ENCODE peak calls at places on chromosome 1, in nine cellular contexts. D, G, W, I, Y, S, L, R and Z are unnamed samples. For H3K9me3 and H3K27me3, the result is how much of the 10 kb centered on the place peaks cover.

GRCh38 chr1:224211262-224211962 is 28.4 kb downstream of the DEGS1 start:
- DNase-seq in Y (peak), S (no peak), D (peak), R (peak), L (peak), W (no peak), I (peak), G (peak), Z (peak)

GRCh38 chr1:198298653-198299052 is 141.9 kb downstream of the NEK7 start:
- DNase-seq in G (no peak), I (no peak), L (no peak), R (no peak), W (no peak), S (no peak), D (no peak), Y (no peak), Z (no peak)

GRCh38 chr1:116496380-116496779 is 74.4 kb downstream of the CD58 start:
- DNase-seq in G (peak), W (no peak), I (peak), R (peak), L (no peak), S (no peak), Y (no peak), D (peak), Z (no peak)

GRCh38 chr1:10338047-10338446 is 60.8 kb upstream of the PGD start:
- DNase-seq in W (peak), S (peak), I (peak), D (peak), Y (no peak), L (peak), G (peak), R (peak), Z (peak)

GRCh38 chr1:115198938-115199337 is 109.6 kb upstream of the TSPAN2 start:
- DNase-seq in W (no peak), I (peak), L (no peak), D (peak), R (peak), S (no peak), Y (no peak), G (peak), Z (no peak)

GRCh38 chr1:54709547-54710292 is 5.9 kb upstream of the TTC4 start:
- DNase-seq in G (no peak), L (no peak), S (no peak), D (peak), Y (no peak), R (no peak), W (no peak), I (no peak), Z (no peak)

GRCh38 chr1:104064391-104064790 is 314.7 kb downstream of the AMY1C start:
- DNase-seq in R (no peak), L (peak), I (peak), Y (no peak), D (no peak), W (no peak), G (peak), S (no peak), Z (no peak)

GRCh38 chr1:229952670-229953520 is 114.1 kb upstream of the GALNT2 start:
- DNase-seq in Y (no peak), I (peak), D (peak), R (peak), G (peak), L (no peak), S (no peak), W (no peak), Z (no peak)

GRCh38 chr1:15541231-15541792 is 14.7 kb downstream of the DNAJC16 start:
- DNase-seq in R (no peak), I (no peak), G (no peak), D (no peak), Y (no peak), L (no peak), W (no peak), S (no peak), Z (no peak)

GRCh38 chr1:224929335-224930237 is at the start of gene DNAH14:
- DNase-seq in S (peak), W (no peak), Y (peak), I (peak), R (peak), D (peak), L (peak), G (peak), Z (no peak)

GRCh38 chr1:111201275-111202090 is 1.0 kb upstream of the DENND2D start:
- DNase-seq in Y (no peak), I (no peak), R (no peak), S (no peak), L (no peak), G (no peak), D (no peak), W (no peak), Z (no peak)

GRCh38 chr1:182599339-182599738 is 4.8 kb downstream of the RGS16 start:
- DNase-seq in Y (no peak), S (no peak), R (no peak), G (no peak), D (peak), W (no peak), I (no peak), L (no peak), Z (no peak)

GRCh38 chr1:54968581-54968980 is 11.8 kb upstream of the TMEM61 start:
- DNase-seq in S (no peak), W (no peak), L (no peak), Y (no peak), I (no peak), G (no peak), R (no peak), D (peak), Z (no peak)

GRCh38 chr1:65688848-65689247 is 103.8 kb upstream of the PDE4B start:
- DNase-seq in G (no peak), W (no peak), Y (no peak), R (peak), D (peak), L (no peak), I (no peak), S (no peak), Z (no peak)

GRCh38 chr1:206540044-206540758 is 32.9 kb downstream of the RASSF5 start:
- DNase-seq in R (peak), W (no peak), G (no peak), Y (no peak), S (no peak), D (peak), I (peak), L (no peak), Z (no peak)

GRCh38 chr1:3093928-3094626 is 25.1 kb downstream of the PRDM16 start:
- DNase-seq in L (no peak), Y (no peak), S (no peak), W (no peak), G (no peak), R (no peak), I (no peak), D (no peak), Z (no peak)

GRCh38 chr1:11078631-11079030 is 18.8 kb upstream of the SRM start:
- DNase-seq in Y (no peak), R (no peak), S (no peak), D (peak), W (no peak), G (peak), L (no peak), I (no peak), Z (no peak)

GRCh38 chr1:36133484-36133883 is 8.5 kb upstream of the COL8A2 start:
- DNase-seq in L (peak), S (no peak), R (peak), Y (peak), D (peak), W (no peak), G (peak), I (peak), Z (no peak)

GRCh38 chr1:91806777-91807700 is 78.9 kb downstream of the TGFBR3 start:
- DNase-seq in G (peak), S (no peak), R (peak), W (no peak), D (peak), I (peak), L (peak), Y (no peak), Z (no peak)

GRCh38 chr1:234721476-234722266 is 111.7 kb upstream of the IRF2BP2 start:
- DNase-seq in L (no peak), S (no peak), R (peak), Y (peak), I (no peak), D (peak), G (peak), W (no peak), Z (no peak)

DNA sequence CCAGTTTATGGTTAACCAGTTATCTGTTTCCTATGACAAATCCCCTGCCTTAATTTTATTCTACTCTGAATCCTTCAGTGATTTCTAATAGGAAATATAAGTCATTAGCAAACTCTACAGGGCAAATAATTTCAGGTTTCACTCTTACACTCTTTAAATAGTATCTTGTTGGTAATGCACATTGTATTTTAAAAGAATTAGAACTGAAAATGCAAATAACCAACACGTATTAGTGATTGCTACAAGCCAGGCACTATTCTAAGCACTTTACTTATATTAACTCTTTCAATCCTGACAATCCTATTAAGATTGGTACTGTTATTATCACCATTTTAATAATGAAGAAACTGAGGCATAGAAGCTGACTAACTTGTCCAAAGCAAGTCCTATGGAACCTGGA is 48.3 kb upstream of the LHX8 start:
- DNase-seq in L (no peak), D (no peak), S (no peak), R (no peak), G (no peak), I (no peak), Y (no peak), W (no peak), Z (no peak)
- H3K4me3 ChIP-seq in L (no peak), D (no peak), S (no peak), R (no peak), G (no peak), I (no peak), Y (no peak), W (no peak), Z (no peak)

GRCh38 chr1:246966502-246966901 is 34.8 kb upstream of the AHCTF1 start:
- DNase-seq in L (no peak), I (no peak), S (no peak), Y (no peak), R (no peak), W (no peak), D (no peak), G (no peak), Z (no peak)

GRCh38 chr1:246971969-246972368 is 35.9 kb downstream of the ZNF695 start:
- DNase-seq in Y (no peak), D (no peak), I (no peak), S (no peak), G (no peak), W (no peak), R (no peak), L (no peak), Z (no peak)

GRCh38 chr1:246969621-246970020 is 37.9 kb upstream of the AHCTF1 start:
- DNase-seq in W (no peak), I (no peak), Y (no peak), S (no peak), D (no peak), R (no peak), G (no peak), L (no peak), Z (no peak)

DNA sequence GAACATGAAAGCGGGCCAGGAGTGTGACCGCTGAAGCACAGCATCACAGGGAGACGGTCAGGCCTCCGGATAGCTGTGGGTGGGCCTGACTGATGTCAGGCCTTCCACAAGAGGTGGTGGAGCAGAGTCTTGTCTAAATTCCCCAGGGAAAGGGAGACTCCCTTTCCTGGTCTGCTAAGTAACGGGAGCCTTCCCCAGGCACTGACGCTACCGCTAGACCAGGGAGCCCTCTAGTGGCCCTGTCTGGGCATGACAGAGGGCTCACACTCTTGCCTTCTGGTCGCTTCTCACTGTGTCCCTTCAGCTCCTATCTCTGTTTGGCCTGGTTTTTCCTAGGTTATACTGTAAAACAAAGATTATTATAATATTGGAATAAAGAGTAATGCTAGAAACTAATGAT is 36.5 kb downstream of the ZNF695 start:
- DNase-seq in L (peak), Y (no peak), R (peak), D (peak), W (peak), I (peak), S (no peak), G (peak), Z (peak)
- H3K9me3 ChIP-seq in L (under half), Y (under half), R (under half), D (under half), W (under half), I (under half), S (under half), G (under half), Z (under half)

GRCh38 chr1:159172599-159173291 is 1.3 kb downstream of the CADM3 start:
- DNase-seq in G (no peak), S (no peak), L (no peak), Y (no peak), R (peak), W (no peak), I (no peak), D (no peak), Z (no peak)

GRCh38 chr1:159168043-159168442 is 3.4 kb upstream of the CADM3 start:
- DNase-seq in G (no peak), L (no peak), Y (no peak), I (no peak), R (no peak), S (no peak), D (no peak), W (no peak), Z (no peak)

GRCh38 chr1:159171254-159171687 is at the start of gene CADM3:
- DNase-seq in L (no peak), R (peak), I (no peak), Y (no peak), S (peak), G (no peak), W (no peak), D (no peak), Z (no peak)

GRCh38 chr1:159171688-159172501 is 480 bp downstream of the CADM3 start:
- DNase-seq in R (peak), W (no peak), Y (no peak), I (no peak), D (no peak), L (no peak), G (no peak), S (peak), Z (no peak)

GRCh38 chr1:159170639-159171038 is 776 bp upstream of the CADM3 start:
- DNase-seq in R (peak), Y (no peak), S (no peak), D (no peak), L (no peak), W (no peak), G (no peak), I (no peak), Z (no peak)
- H3K27me3 ChIP-seq in R (under half), Y (under half), S (under half), D (half or more), L (under half), W (under half), G (under half), I (half or more), Z (under half)

GRCh38 chr1:244655186-244655585 is 2.3 kb downstream of the DESI2 start:
- DNase-seq in S (no peak), G (no peak), W (no peak), D (no peak), R (no peak), I (no peak), Y (no peak), L (no peak), Z (no peak)
- H3K4me3 ChIP-seq in S (peak), G (no peak), W (no peak), D (peak), R (peak), I (peak), Y (peak), L (no peak), Z (peak)